ENCODE peak calls at places on chromosomes 11 and 22, in nine cellular contexts. O is mesendoderm, T is psoas muscle, S is heart right ventricle, Q is transverse colon, J is endothelial cell of umbilical vein, R is sigmoid colon, U is BE2C, P is IMR-90. L is an unnamed sample. For H3K27me3, the result is how much of the 10 kb centered on the place peaks cover.

GRCh38 chr11:114847599-114847998 is 169.3 kb downstream of the NXPE2 start:
- DNase-seq in O (peak), T (no peak), S (no peak), Q (no peak), J (no peak), R (no peak), U (no peak), P (no peak), L (no peak)

GRCh38 chr11:78935408-78936101 is 360.9 kb upstream of the NARS2 start:
- DNase-seq in O (no peak), T (no peak), S (no peak), Q (no peak), J (no peak), R (no peak), U (no peak), P (no peak), L (no peak)

GRCh38 chr22:30665266-30665665 is 2.4 kb downstream of the DUSP18 start:
- DNase-seq in O (no peak), T (no peak), S (no peak), Q (peak), J (no peak), R (no peak), U (no peak), P (no peak), L (no peak)

GRCh38 chr11:35893796-35894475 is 49.9 kb upstream of the LDLRAD3 start:
- DNase-seq in O (peak), T (peak), S (no peak), Q (peak), J (no peak), R (no peak), U (no peak), P (peak), L (peak)

GRCh38 chr22:44472583-44472982 is 25.4 kb downstream of the RTL6 start:
- DNase-seq in O (no peak), T (no peak), S (no peak), Q (no peak), J (no peak), R (no peak), U (no peak), P (no peak), L (no peak)

GRCh38 chr11:32722255-32722654 is 72.2 kb downstream of the CCDC73 start:
- DNase-seq in O (no peak), T (no peak), S (no peak), Q (no peak), J (no peak), R (no peak), U (no peak), P (no peak), L (no peak)

GRCh38 chr11:61782841-61783240 is 9.6 kb downstream of the TMEM258 start:
- DNase-seq in O (no peak), T (peak), S (no peak), Q (no peak), J (no peak), R (no peak), U (no peak), P (no peak), L (no peak)

GRCh38 chr11:8087185-8087584 is 6.2 kb downstream of the TUB start:
- DNase-seq in O (peak), T (no peak), S (no peak), Q (no peak), J (no peak), R (no peak), U (no peak), P (no peak), L (no peak)

GRCh38 chr22:38257650-38258246 is 15.1 kb downstream of the TMEM184B start:
- DNase-seq in O (no peak), T (no peak), S (no peak), Q (peak), J (no peak), R (no peak), U (no peak), P (no peak), L (no peak)

GRCh38 chr11:74397531-74398243 is 546 bp downstream of the PGM2L1 start:
- DNase-seq in O (peak), T (no peak), S (no peak), Q (peak), J (peak), R (no peak), U (no peak), P (peak), L (no peak)

GRCh38 chr11:70542406-70542805 is 144.1 kb downstream of the CTTN start:
- DNase-seq in O (no peak), T (peak), S (no peak), Q (no peak), J (no peak), R (no peak), U (no peak), P (no peak), L (no peak)

GRCh38 chr11:62116458-62116857 is 7.4 kb upstream of the INCENP start:
- DNase-seq in O (no peak), T (no peak), S (no peak), Q (no peak), J (no peak), R (no peak), U (no peak), P (no peak), L (no peak)

GRCh38 chr11:62610403-62610802 is 2.2 kb downstream of the EML3 start:
- DNase-seq in O (no peak), T (no peak), S (no peak), Q (no peak), J (no peak), R (no peak), U (no peak), P (no peak), L (no peak)

GRCh38 chr11:72668645-72669347 is 5.4 kb downstream of the PDE2A start:
- DNase-seq in O (peak), T (no peak), S (no peak), Q (no peak), J (no peak), R (no peak), U (no peak), P (no peak), L (no peak)

GRCh38 chr11:123628936-123629683 is 25.3 kb downstream of the SCN3B start:
- DNase-seq in O (no peak), T (peak), S (peak), Q (peak), J (peak), R (peak), U (peak), P (peak), L (no peak)

GRCh38 chr22:39617342-39617741 is 46.8 kb downstream of the CACNA1I start:
- DNase-seq in O (no peak), T (no peak), S (no peak), Q (no peak), J (no peak), R (no peak), U (peak), P (no peak), L (no peak)

GRCh38 chr11:81237139-81237538 is 1496.5 kb downstream of the FAM181B start:
- DNase-seq in O (peak), T (no peak), S (peak), Q (no peak), J (peak), R (no peak), U (no peak), P (peak), L (no peak)

GRCh38 chr22:25172153-25172552 is 27.5 kb upstream of the CRYBB3 start:
- DNase-seq in O (peak), T (peak), S (no peak), Q (peak), J (peak), R (no peak), U (peak), P (no peak), L (no peak)

GRCh38 chr22:38424525-38425080 is 30.4 kb downstream of the KCNJ4 start:
- DNase-seq in O (no peak), T (no peak), S (no peak), Q (no peak), J (no peak), R (no peak), U (no peak), P (no peak), L (no peak)

GRCh38 chr11:83220279-83220678 is 26.8 kb downstream of the ANKRD42 start:
- DNase-seq in O (no peak), T (no peak), S (no peak), Q (no peak), J (no peak), R (no peak), U (no peak), P (no peak), L (peak)

GRCh38 chr11:20049231-20049630 is 111.0 kb downstream of the DBX1 start:
- DNase-seq in O (no peak), T (no peak), S (peak), Q (no peak), J (no peak), R (no peak), U (no peak), P (no peak), L (no peak)

GRCh38 chr22:17773606-17774205 is 563 bp downstream of the BID start:
- DNase-seq in O (peak), T (peak), S (no peak), Q (peak), J (peak), R (peak), U (peak), P (peak), L (peak)

GRCh38 chr22:38873469-38874411 is 1.7 kb upstream of the CBX6 start:
- DNase-seq in O (peak), T (no peak), S (no peak), Q (no peak), J (no peak), R (peak), U (no peak), P (no peak), L (no peak)

GRCh38 chr22:37270928-37271650 is 11.2 kb upstream of the CYTH4 start:
- DNase-seq in O (no peak), T (no peak), S (no peak), Q (no peak), J (peak), R (no peak), U (no peak), P (peak), L (peak)

GRCh38 chr11:61486779-61487178 is 21.8 kb upstream of the LRRC10B start:
- DNase-seq in O (no peak), T (no peak), S (no peak), Q (no peak), J (no peak), R (no peak), U (no peak), P (no peak), L (no peak)

GRCh38 chr11:76243157-76243556 is 36.9 kb upstream of the WNT11 start:
- DNase-seq in O (peak), T (no peak), S (no peak), Q (no peak), J (no peak), R (no peak), U (peak), P (no peak), L (no peak)

DNA sequence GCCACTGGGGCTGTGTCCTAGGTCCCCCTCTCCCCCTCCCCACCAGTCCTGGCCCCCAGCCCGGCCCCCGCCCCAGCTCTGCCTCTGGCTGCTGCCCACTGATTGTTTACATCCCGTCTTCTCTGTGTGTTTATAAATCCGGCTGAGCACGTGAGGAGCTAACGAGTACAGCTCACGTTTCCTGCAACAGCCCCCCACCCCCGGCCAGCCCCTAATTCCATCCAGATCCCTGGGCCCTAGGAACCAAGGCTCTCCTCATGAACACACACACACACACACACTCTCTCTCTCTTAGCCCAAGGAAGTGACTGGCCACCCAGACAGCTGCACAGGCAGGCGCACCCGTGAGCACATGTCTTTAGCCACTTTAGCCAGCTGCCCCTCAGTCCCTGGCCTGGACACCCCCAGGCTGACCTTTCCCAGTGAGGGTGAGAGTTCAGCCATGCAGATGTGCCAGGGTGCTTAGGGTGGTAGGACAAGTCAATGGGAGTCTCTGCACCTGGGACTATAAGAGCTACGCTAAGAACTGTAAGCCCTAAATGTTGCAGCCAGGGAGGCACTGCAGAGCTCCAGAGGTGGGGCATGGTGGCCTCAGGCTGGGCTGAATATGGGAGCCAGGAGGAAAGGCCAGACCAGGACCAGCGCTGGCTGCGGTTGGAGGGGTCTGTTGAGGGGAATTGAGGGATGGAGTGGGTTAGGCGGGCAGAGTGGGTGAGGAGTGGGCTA is 2.9 kb downstream of the CLCF1 start:
- DNase-seq in O (no peak), T (no peak), S (no peak), Q (no peak), J (no peak), R (peak), U (no peak), P (peak), L (peak)
- H3K4me3 ChIP-seq in O (no peak), T (no peak), S (no peak), Q (no peak), J (no peak), R (no peak), U (no peak), P (no peak), L (no peak)

DNA sequence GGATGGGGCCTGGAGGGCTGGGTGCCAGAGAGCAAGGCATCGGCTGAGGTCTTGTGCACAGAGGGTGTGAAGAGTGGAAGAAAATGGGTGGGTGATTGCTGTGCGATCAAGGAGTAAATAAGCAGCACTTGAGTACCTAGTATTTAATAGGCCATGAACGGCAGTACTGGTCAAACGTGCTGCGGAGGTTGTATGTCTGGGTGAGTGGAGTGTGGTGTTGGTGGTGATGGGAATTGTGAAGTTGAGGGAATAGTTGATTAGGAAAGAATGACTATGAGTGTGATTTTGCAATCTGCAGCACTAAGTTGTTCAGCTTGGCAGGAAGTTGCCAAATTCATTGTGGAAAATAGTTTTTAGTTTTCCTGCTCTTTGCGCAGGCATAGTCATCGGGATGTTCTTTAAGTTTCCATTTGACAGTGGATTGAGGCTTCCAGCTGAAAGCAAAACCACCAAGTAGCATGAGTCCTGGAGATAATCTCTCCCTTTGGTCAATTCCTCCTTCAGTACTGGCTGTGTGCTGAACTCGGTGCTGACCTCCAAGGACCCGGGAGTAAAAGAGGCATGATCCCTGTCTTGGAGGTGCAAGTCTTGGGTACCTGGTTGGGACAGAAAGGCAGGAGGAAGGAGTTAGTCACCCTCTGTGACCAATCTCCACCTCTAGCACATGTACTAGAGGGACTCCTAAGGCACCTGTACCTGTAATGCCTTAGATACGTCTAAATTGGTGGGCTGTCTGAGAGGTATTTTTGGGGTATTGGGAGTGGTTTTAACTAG is 2.1 kb downstream of the PANX1 start:
- DNase-seq in O (no peak), T (no peak), S (no peak), Q (no peak), J (peak), R (no peak), U (no peak), P (peak), L (no peak)
- H3K27me3 ChIP-seq in O (under half), T (under half), S (under half), Q (under half), J (under half), R (under half), U (under half), P (under half), L (under half)

GRCh38 chr22:20205964-20206708 is 55.3 kb upstream of the CCDC188 start:
- DNase-seq in O (peak), T (peak), S (peak), Q (peak), J (peak), R (peak), U (no peak), P (peak), L (peak)
- H3K4me3 ChIP-seq in O (no peak), T (peak), S (peak), Q (peak), J (peak), R (peak), U (no peak), P (peak), L (peak)

DNA sequence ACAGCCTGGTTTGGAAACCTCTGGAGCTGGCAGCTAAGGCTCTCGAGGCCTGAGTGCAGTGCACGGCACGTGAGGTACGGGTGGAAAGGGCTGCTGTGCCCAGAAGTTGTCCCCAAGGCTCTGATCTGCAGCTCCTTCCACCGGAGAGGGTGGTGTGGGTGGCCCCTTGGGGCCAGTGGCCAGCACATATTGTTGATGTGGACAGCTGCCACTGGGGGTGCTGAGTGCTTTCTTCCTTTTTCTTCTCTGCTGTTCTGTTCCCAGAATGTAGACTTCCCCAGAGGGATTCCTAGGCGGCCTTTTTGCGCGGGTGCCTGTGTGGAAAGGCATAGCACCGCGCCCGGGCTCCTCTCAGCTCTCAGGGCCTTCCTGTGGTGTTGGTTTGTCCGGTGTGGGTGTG is 1476.5 kb downstream of the TBC1D22A start:
- DNase-seq in O (peak), T (no peak), S (no peak), Q (no peak), J (no peak), R (no peak), U (no peak), P (no peak), L (no peak)
- H3K27me3 ChIP-seq in O (under half), T (under half), S (under half), Q (under half), J (under half), R (under half), U (under half), P (under half), L (under half)

DNA sequence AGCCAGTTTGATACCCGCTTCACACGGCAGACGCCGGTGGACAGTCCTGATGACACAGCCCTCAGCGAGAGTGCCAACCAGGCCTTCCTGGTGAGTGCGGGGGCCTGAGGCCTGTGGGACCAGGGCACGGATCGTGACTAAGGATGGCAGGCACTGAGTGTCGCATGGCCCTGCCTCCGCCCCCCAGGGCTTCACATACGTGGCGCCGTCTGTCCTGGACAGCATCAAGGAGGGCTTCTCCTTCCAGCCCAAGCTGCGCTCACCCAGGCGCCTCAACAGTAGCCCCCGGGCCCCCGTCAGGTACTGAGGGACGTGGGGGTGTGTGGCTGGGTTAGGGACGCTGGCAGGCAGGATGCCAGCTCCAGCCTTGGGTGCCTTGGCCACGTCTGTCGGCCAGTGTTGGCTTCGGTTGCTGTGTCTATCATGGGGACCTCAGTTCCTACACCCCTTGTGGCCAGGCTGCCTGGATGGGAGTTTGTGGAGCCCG is 3.0 kb downstream of the PTPRCAP start:
- DNase-seq in O (no peak), T (no peak), S (no peak), Q (no peak), J (no peak), R (no peak), U (no peak), P (no peak), L (no peak)
- H3K4me3 ChIP-seq in O (no peak), T (no peak), S (no peak), Q (no peak), J (no peak), R (no peak), U (no peak), P (no peak), L (no peak)

GRCh38 chr11:43959321-43959995 is 17.0 kb downstream of the C11orf96 start:
- DNase-seq in O (peak), T (no peak), S (no peak), Q (no peak), J (no peak), R (no peak), U (no peak), P (no peak), L (no peak)

GRCh38 chr11:43957571-43957970 is 15.1 kb downstream of the C11orf96 start:
- DNase-seq in O (no peak), T (no peak), S (no peak), Q (no peak), J (no peak), R (no peak), U (no peak), P (no peak), L (no peak)

GRCh38 chr11:43963221-43963620 is 20.8 kb downstream of the C11orf96 start:
- DNase-seq in O (no peak), T (no peak), S (no peak), Q (no peak), J (no peak), R (no peak), U (no peak), P (no peak), L (no peak)

DNA sequence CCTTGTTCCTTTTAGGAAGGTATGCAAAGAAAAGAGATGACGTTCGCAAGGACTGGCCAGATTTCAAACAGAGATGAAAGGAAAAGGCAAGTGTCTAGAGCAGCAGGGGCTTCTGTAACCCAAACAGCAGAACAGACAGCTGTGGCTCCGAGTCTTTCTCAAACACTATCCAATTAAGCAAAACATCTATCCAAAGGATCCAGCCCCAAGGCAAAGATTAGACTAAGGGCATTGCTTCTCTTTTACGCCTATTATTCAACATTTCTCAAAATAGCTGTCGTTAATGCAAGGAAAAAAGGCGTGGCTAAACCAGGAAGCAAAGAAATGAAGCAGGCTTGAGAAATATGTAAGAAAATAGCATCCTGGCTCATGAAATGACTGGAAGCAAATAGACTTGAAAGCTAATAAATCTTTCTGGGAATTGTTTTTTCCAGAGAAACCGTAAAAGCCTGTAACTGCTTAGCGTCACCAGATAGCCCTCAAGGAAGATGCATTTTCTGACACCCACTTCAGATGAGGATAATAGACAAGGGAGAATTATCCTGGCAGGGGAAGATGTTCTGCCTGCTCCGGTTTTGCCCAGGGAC is 20.0 kb downstream of the C11orf96 start:
- DNase-seq in O (no peak), T (no peak), S (no peak), Q (no peak), J (no peak), R (no peak), U (no peak), P (no peak), L (no peak)
- H3K27me3 ChIP-seq in O (under half), T (under half), S (under half), Q (under half), J (under half), R (under half), U (under half), P (under half), L (under half)